ENCODE peak calls at places on chromosomes 3 and 15, in four cellular contexts. Y, D, O and H are unnamed samples.

GRCh38 chr15:97061392-97061791 is 730.9 kb downstream of the NR2F2 start:
- DNase-seq in Y (no peak), D (no peak), O (no peak), H (no peak)

GRCh38 chr3:127775398-127776109 is 46.8 kb downstream of the MGLL start:
- DNase-seq in Y (no peak), D (peak), O (no peak), H (peak)

GRCh38 chr15:92882697-92883642 is 17.2 kb upstream of the CHD2 start:
- DNase-seq in Y (no peak), D (peak), O (no peak), H (no peak)

GRCh38 chr15:69876030-69876429 is 221.7 kb downstream of the TLE3 start:
- DNase-seq in Y (no peak), D (no peak), O (no peak), H (no peak)

GRCh38 chr3:99967796-99968195 is 146.5 kb downstream of the FILIP1L start:
- DNase-seq in Y (no peak), D (no peak), O (peak), H (no peak)

GRCh38 chr3:99666201-99666600 is 27.8 kb downstream of the COL8A1 start:
- DNase-seq in Y (no peak), D (no peak), O (no peak), H (no peak)

GRCh38 chr15:29677871-29678431 is 144.3 kb downstream of the TJP1 start:
- DNase-seq in Y (no peak), D (no peak), O (no peak), H (peak)

GRCh38 chr15:73079570-73079969 is 27.3 kb downstream of the NEO1 start:
- DNase-seq in Y (no peak), D (no peak), O (no peak), H (no peak)

GRCh38 chr3:7874116-7874515 is 627.5 kb upstream of the LMCD1 start:
- DNase-seq in Y (no peak), D (no peak), O (no peak), H (no peak)

GRCh38 chr15:94177112-94177511 is 54.2 kb upstream of the MCTP2 start:
- DNase-seq in Y (no peak), D (no peak), O (no peak), H (no peak)

GRCh38 chr3:72258366-72258765 is 473.4 kb upstream of the PROK2 start:
- DNase-seq in Y (no peak), D (no peak), O (no peak), H (no peak)

GRCh38 chr3:9014189-9014588 is 50.9 kb upstream of the RAD18 start:
- DNase-seq in Y (no peak), D (no peak), O (no peak), H (no peak)

GRCh38 chr3:190101320-190102117 is 19.2 kb downstream of the P3H2 start:
- DNase-seq in Y (no peak), D (no peak), O (no peak), H (no peak)

GRCh38 chr3:137105277-137105977 is 147.6 kb downstream of the IL20RB start:
- DNase-seq in Y (no peak), D (peak), O (peak), H (no peak)

GRCh38 chr3:20074226-20075063 is 34.2 kb downstream of the KAT2B start:
- DNase-seq in Y (no peak), D (no peak), O (peak), H (no peak)